ENCODE peak calls at places on chromosome 2, in eight cellular contexts. One of them, this sample, is unnamed.

GRCh38 chr2:128314026-128314347 is 4.7 kb downstream of the HS6ST1 start:
- DNase-seq in SK-N-SH: no peak
- DNase-seq in H1: peak
- DNase-seq in IMR-90: no peak
- DNase-seq in HCT116: no peak
- DNase-seq in HepG2: no peak
- DNase-seq in A549: no peak
- DNase-seq in K562: no peak
- DNase-seq in this sample: no peak

GRCh38 chr2:191180712-191181111 is 29.9 kb upstream of the STAT4 start:
- DNase-seq in HepG2: no peak
- DNase-seq in IMR-90: peak
- DNase-seq in K562: no peak
- DNase-seq in SK-N-SH: no peak
- DNase-seq in HCT116: no peak
- DNase-seq in A549: no peak
- DNase-seq in H1: no peak
- DNase-seq in this sample: no peak

GRCh38 chr2:107418713-107419112 is 408.0 kb upstream of the RGPD4 start:
- DNase-seq in K562: no peak
- DNase-seq in HCT116: no peak
- DNase-seq in IMR-90: no peak
- DNase-seq in A549: no peak
- DNase-seq in SK-N-SH: peak
- DNase-seq in H1: no peak
- DNase-seq in HepG2: no peak
- DNase-seq in this sample: no peak

GRCh38 chr2:15980605-15981098 is 40.3 kb downstream of the MYCN start:
- DNase-seq in K562: no peak
- DNase-seq in A549: no peak
- DNase-seq in IMR-90: no peak
- DNase-seq in H1: peak
- DNase-seq in SK-N-SH: no peak
- DNase-seq in HepG2: no peak
- DNase-seq in HCT116: no peak
- DNase-seq in this sample: no peak

GRCh38 chr2:47452761-47453160 is 49.8 kb downstream of the MSH2 start:
- DNase-seq in IMR-90: no peak
- DNase-seq in SK-N-SH: no peak
- DNase-seq in K562: no peak
- DNase-seq in HCT116: no peak
- DNase-seq in A549: no peak
- DNase-seq in HepG2: no peak
- DNase-seq in H1: no peak
- DNase-seq in this sample: no peak

GRCh38 chr2:85920810-85921545 is 32.2 kb upstream of the ST3GAL5 start:
- DNase-seq in HCT116: no peak
- DNase-seq in K562: peak
- DNase-seq in H1: no peak
- DNase-seq in HepG2: no peak
- DNase-seq in A549: peak
- DNase-seq in SK-N-SH: no peak
- DNase-seq in IMR-90: peak
- DNase-seq in this sample: no peak

GRCh38 chr2:165008916-165009315 is 53.6 kb upstream of the SLC38A11 start:
- DNase-seq in SK-N-SH: no peak
- DNase-seq in IMR-90: no peak
- DNase-seq in H1: no peak
- DNase-seq in K562: no peak
- DNase-seq in HCT116: no peak
- DNase-seq in HepG2: no peak
- DNase-seq in A549: peak
- DNase-seq in this sample: no peak

GRCh38 chr2:25331686-25332365 is 9.9 kb downstream of the DNMT3A start:
- DNase-seq in K562: no peak
- DNase-seq in A549: no peak
- DNase-seq in HCT116: no peak
- DNase-seq in IMR-90: peak
- DNase-seq in SK-N-SH: no peak
- DNase-seq in H1: no peak
- DNase-seq in HepG2: no peak
- DNase-seq in this sample: no peak

GRCh38 chr2:11681722-11682589 is 12.0 kb upstream of the NTSR2 start:
- DNase-seq in H1: peak
- DNase-seq in HCT116: peak
- DNase-seq in A549: peak
- DNase-seq in K562: peak
- DNase-seq in HepG2: peak
- DNase-seq in IMR-90: no peak
- DNase-seq in SK-N-SH: peak
- DNase-seq in this sample: no peak

GRCh38 chr2:65708129-65708528 is 275.7 kb upstream of the SPRED2 start:
- DNase-seq in SK-N-SH: no peak
- DNase-seq in H1: no peak
- DNase-seq in HCT116: no peak
- DNase-seq in IMR-90: peak
- DNase-seq in HepG2: no peak
- DNase-seq in K562: no peak
- DNase-seq in A549: no peak
- DNase-seq in this sample: no peak

GRCh38 chr2:120032297-120032696 is 19.4 kb downstream of the EPB41L5 start:
- DNase-seq in K562: no peak
- DNase-seq in H1: no peak
- DNase-seq in SK-N-SH: no peak
- DNase-seq in HepG2: no peak
- DNase-seq in A549: no peak
- DNase-seq in HCT116: no peak
- DNase-seq in IMR-90: no peak
- DNase-seq in this sample: no peak

GRCh38 chr2:168375195-168375798 is 80.8 kb upstream of the CERS6 start:
- DNase-seq in HCT116: no peak
- DNase-seq in HepG2: no peak
- DNase-seq in SK-N-SH: no peak
- DNase-seq in A549: peak
- DNase-seq in IMR-90: no peak
- DNase-seq in K562: no peak
- DNase-seq in H1: no peak
- DNase-seq in this sample: no peak

GRCh38 chr2:27804146-27804545 is 32.6 kb downstream of the MRPL33 start:
- DNase-seq in HCT116: no peak
- DNase-seq in H1: no peak
- DNase-seq in SK-N-SH: no peak
- DNase-seq in IMR-90: peak
- DNase-seq in A549: no peak
- DNase-seq in K562: no peak
- DNase-seq in HepG2: no peak
- DNase-seq in this sample: no peak

GRCh38 chr2:50077190-50077589 is 922.9 kb upstream of the FSHR start:
- DNase-seq in IMR-90: no peak
- DNase-seq in HCT116: no peak
- DNase-seq in HepG2: no peak
- DNase-seq in A549: no peak
- DNase-seq in SK-N-SH: no peak
- DNase-seq in H1: no peak
- DNase-seq in K562: no peak
- DNase-seq in this sample: no peak

GRCh38 chr2:119694470-119694993 is 15.5 kb downstream of the TMEM177 start:
- DNase-seq in K562: no peak
- DNase-seq in A549: no peak
- DNase-seq in HepG2: no peak
- DNase-seq in IMR-90: no peak
- DNase-seq in HCT116: no peak
- DNase-seq in H1: no peak
- DNase-seq in SK-N-SH: no peak
- DNase-seq in this sample: no peak

GRCh38 chr2:71299507-71299906 is 32.1 kb upstream of the ZNF638 start:
- DNase-seq in IMR-90: peak
- DNase-seq in H1: no peak
- DNase-seq in HepG2: peak
- DNase-seq in K562: peak
- DNase-seq in HCT116: no peak
- DNase-seq in A549: peak
- DNase-seq in SK-N-SH: peak
- DNase-seq in this sample: no peak

GRCh38 chr2:214649440-214650205 is 159.9 kb downstream of the BARD1 start:
- DNase-seq in A549: no peak
- DNase-seq in SK-N-SH: no peak
- DNase-seq in H1: no peak
- DNase-seq in HepG2: no peak
- DNase-seq in IMR-90: peak
- DNase-seq in HCT116: no peak
- DNase-seq in K562: no peak
- DNase-seq in this sample: no peak

GRCh38 chr2:67650292-67651133 is 253.4 kb downstream of the ETAA1 start:
- DNase-seq in HCT116: peak
- DNase-seq in SK-N-SH: peak
- DNase-seq in H1: peak
- DNase-seq in HepG2: peak
- DNase-seq in K562: peak
- DNase-seq in IMR-90: peak
- DNase-seq in A549: peak
- DNase-seq in this sample: no peak

DNA sequence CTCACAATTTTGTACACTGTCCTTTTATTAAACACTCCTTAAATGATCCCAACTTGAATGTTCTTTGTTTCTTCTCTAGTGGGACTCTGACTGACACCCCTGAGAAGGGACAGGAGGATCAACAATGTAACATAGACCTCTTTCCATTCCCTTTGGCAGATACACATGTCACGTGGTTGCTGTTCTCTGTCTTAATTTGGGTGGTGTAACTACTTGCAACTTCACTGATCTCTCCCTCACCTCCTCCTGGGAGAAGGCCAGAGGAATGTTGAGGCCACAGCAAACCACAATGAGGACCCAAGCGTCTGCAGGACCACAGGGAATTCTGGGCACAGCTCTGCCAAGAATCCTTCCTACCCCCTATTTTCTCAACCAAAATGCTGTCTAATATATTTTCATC is 205.6 kb downstream of the RTP5 start:
- DNase-seq in HepG2: no peak
- DNase-seq in A549: no peak
- DNase-seq in HCT116: peak
- DNase-seq in H1: no peak
- DNase-seq in K562: no peak
- DNase-seq in IMR-90: peak
- DNase-seq in SK-N-SH: no peak
- DNase-seq in this sample: no peak
- TF ChIP-seq RAD21 in HepG2: no peak
- TF ChIP-seq RAD21 in A549: no peak
- TF ChIP-seq RAD21 in HCT116: no peak
- TF ChIP-seq RAD21 in H1: no peak
- TF ChIP-seq RAD21 in K562: no peak
- TF ChIP-seq RAD21 in IMR-90: no peak
- TF ChIP-seq RAD21 in SK-N-SH: no peak
- TF ChIP-seq RAD21 in this sample: no peak

GRCh38 chr2:160144278-160144990 is 55.6 kb downstream of the ITGB6 start:
- DNase-seq in IMR-90: no peak
- DNase-seq in HCT116: no peak
- DNase-seq in SK-N-SH: no peak
- DNase-seq in H1: no peak
- DNase-seq in K562: no peak
- DNase-seq in A549: no peak
- DNase-seq in HepG2: no peak
- DNase-seq in this sample: no peak
- TF ChIP-seq RAD21 in IMR-90: no peak
- TF ChIP-seq RAD21 in HCT116: no peak
- TF ChIP-seq RAD21 in SK-N-SH: no peak
- TF ChIP-seq RAD21 in H1: no peak
- TF ChIP-seq RAD21 in K562: no peak
- TF ChIP-seq RAD21 in A549: no peak
- TF ChIP-seq RAD21 in HepG2: no peak
- TF ChIP-seq RAD21 in this sample: no peak

GRCh38 chr2:152717242-152718046 is at the start of gene PRPF40A:
- DNase-seq in IMR-90: peak
- DNase-seq in A549: peak
- DNase-seq in K562: peak
- DNase-seq in H1: peak
- DNase-seq in HCT116: peak
- DNase-seq in SK-N-SH: peak
- DNase-seq in HepG2: peak
- DNase-seq in this sample: peak

GRCh38 chr2:152716805-152717241 is 438 bp downstream of the PRPF40A start:
- DNase-seq in H1: peak
- DNase-seq in K562: peak
- DNase-seq in HCT116: no peak
- DNase-seq in SK-N-SH: peak
- DNase-seq in IMR-90: no peak
- DNase-seq in HepG2: peak
- DNase-seq in A549: peak
- DNase-seq in this sample: no peak

GRCh38 chr2:152718047-152718908 is at the start of gene ARL6IP6:
- DNase-seq in A549: peak
- DNase-seq in H1: peak
- DNase-seq in IMR-90: peak
- DNase-seq in SK-N-SH: peak
- DNase-seq in HepG2: peak
- DNase-seq in K562: peak
- DNase-seq in HCT116: peak
- DNase-seq in this sample: peak

GRCh38 chr2:152715112-152715511 is 2.1 kb downstream of the PRPF40A start:
- DNase-seq in HCT116: no peak
- DNase-seq in A549: no peak
- DNase-seq in HepG2: no peak
- DNase-seq in IMR-90: no peak
- DNase-seq in SK-N-SH: no peak
- DNase-seq in H1: no peak
- DNase-seq in K562: no peak
- DNase-seq in this sample: no peak

DNA sequence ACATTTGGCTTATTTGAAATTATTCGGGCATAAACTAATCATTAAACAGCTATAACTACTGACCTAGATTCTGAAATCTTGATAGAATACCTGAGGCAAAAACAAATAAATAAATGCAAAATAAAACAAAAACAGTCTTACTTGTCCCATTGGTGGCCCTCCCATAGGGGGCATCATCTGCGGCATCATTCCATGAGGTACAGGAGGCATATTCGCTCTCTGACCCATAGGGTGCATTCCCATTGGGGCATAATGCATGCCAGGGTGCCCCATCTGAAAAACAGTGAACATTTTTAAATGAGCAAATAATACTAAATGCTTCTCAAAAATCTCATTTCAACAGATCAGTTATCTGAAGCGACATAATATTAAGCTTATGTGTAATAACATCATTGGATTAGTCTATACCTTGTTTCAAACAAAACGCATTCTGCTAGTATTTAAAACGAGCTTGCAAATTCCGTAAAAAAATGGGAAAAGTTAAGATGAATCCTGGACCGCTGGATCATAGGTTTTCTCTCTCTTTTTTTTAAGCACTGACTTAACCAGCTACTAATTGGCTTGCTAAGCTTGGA is 1.3 kb downstream of the PRPF40A start:
- DNase-seq in SK-N-SH: peak
- DNase-seq in IMR-90: peak
- DNase-seq in K562: peak
- DNase-seq in A549: peak
- DNase-seq in HepG2: peak
- DNase-seq in HCT116: peak
- DNase-seq in H1: no peak
- DNase-seq in this sample: no peak
- TF ChIP-seq RAD21 in SK-N-SH: no peak
- TF ChIP-seq RAD21 in IMR-90: no peak
- TF ChIP-seq RAD21 in K562: no peak
- TF ChIP-seq RAD21 in A549: no peak
- TF ChIP-seq RAD21 in HepG2: no peak
- TF ChIP-seq RAD21 in HCT116: no peak
- TF ChIP-seq RAD21 in H1: no peak
- TF ChIP-seq RAD21 in this sample: no peak

GRCh38 chr2:171160630-171161424 is at the start of gene TLK1:
- DNase-seq in HepG2: peak
- DNase-seq in IMR-90: peak
- DNase-seq in A549: peak
- DNase-seq in HCT116: peak
- DNase-seq in H1: peak
- DNase-seq in SK-N-SH: peak
- DNase-seq in K562: peak
- DNase-seq in this sample: peak
- TF ChIP-seq RAD21 in HepG2: peak
- TF ChIP-seq RAD21 in IMR-90: peak
- TF ChIP-seq RAD21 in A549: no peak
- TF ChIP-seq RAD21 in HCT116: peak
- TF ChIP-seq RAD21 in H1: peak
- TF ChIP-seq RAD21 in SK-N-SH: peak
- TF ChIP-seq RAD21 in K562: peak
- TF ChIP-seq RAD21 in this sample: peak